ENCODE peak calls at places on chromosomes 5 and 9, in seven cellular contexts. F, U, A, G, V, B and J are unnamed samples.

GRCh38 chr5:79974896-79975295 is 16.2 kb downstream of the MTX3 start:
- DNase-seq in F (peak), U (no peak), A (peak), G (no peak), V (no peak), B (no peak), J (no peak)

GRCh38 chr9:106487256-106487655 is 375.7 kb upstream of the ZNF462 start:
- DNase-seq in F (no peak), U (no peak), A (no peak), G (no peak), V (no peak), B (no peak), J (no peak)

GRCh38 chr5:172949426-172949825 is 9.8 kb upstream of the RPL26L1 start:
- DNase-seq in F (no peak), U (no peak), A (no peak), G (no peak), V (no peak), B (no peak), J (no peak)

GRCh38 chr9:88746029-88746743 is 211.2 kb downstream of the NXNL2 start:
- DNase-seq in F (peak), U (no peak), A (peak), G (no peak), V (no peak), B (no peak), J (no peak)

GRCh38 chr5:81779125-81779934 is 28.4 kb upstream of the SSBP2 start:
- DNase-seq in F (peak), U (no peak), A (peak), G (peak), V (peak), B (peak), J (no peak)

GRCh38 chr5:124438390-124439380 is 307.8 kb downstream of the ZNF608 start:
- DNase-seq in F (no peak), U (no peak), A (no peak), G (no peak), V (no peak), B (no peak), J (no peak)

GRCh38 chr9:126615251-126615790 is 1.6 kb downstream of the LMX1B start:
- DNase-seq in F (no peak), U (peak), A (no peak), G (no peak), V (no peak), B (no peak), J (no peak)

GRCh38 chr9:138101444-138102234 is 224.1 kb downstream of the CACNA1B start:
- DNase-seq in F (no peak), U (no peak), A (no peak), G (no peak), V (no peak), B (no peak), J (no peak)

GRCh38 chr5:176180339-176180738 is 57.9 kb upstream of the SIMC1 start:
- DNase-seq in F (peak), U (no peak), A (peak), G (no peak), V (no peak), B (no peak), J (no peak)

GRCh38 chr5:165620394-165620793 is 2115.0 kb downstream of the MAT2B start:
- DNase-seq in F (no peak), U (no peak), A (no peak), G (no peak), V (no peak), B (no peak), J (no peak)

GRCh38 chr5:16992444-16992843 is 56.4 kb upstream of the MYO10 start:
- DNase-seq in F (no peak), U (no peak), A (peak), G (no peak), V (no peak), B (no peak), J (no peak)

GRCh38 chr5:113293068-113293571 is 141.7 kb downstream of the TSSK1B start:
- DNase-seq in F (no peak), U (no peak), A (no peak), G (no peak), V (no peak), B (no peak), J (no peak)